ENCODE peak calls at places on chromosomes 11 and 22, in eight cellular contexts. One of them, this sample, is unnamed.

GRCh38 chr22:31075961-31076360 is 5.2 kb upstream of the SMTN start:
- DNase-seq in endodermal cell: no peak
- DNase-seq in psoas muscle: peak
- DNase-seq in mucosa of descending colon: peak
- DNase-seq in sigmoid colon: peak
- DNase-seq in astrocyte of the spinal cord: no peak
- DNase-seq in body of pancreas: peak
- DNase-seq in pancreas: peak
- DNase-seq in this sample: peak

GRCh38 chr11:121508449-121508848 is 55.7 kb upstream of the SORL1-AS1 start:
- DNase-seq in mucosa of descending colon: no peak
- DNase-seq in pancreas: no peak
- DNase-seq in endodermal cell: peak
- DNase-seq in psoas muscle: no peak
- DNase-seq in body of pancreas: no peak
- DNase-seq in astrocyte of the spinal cord: no peak
- DNase-seq in sigmoid colon: no peak
- DNase-seq in this sample: no peak

GRCh38 chr11:24588075-24588474 is 91.2 kb downstream of the LUZP2 start:
- DNase-seq in psoas muscle: no peak
- DNase-seq in mucosa of descending colon: no peak
- DNase-seq in sigmoid colon: no peak
- DNase-seq in pancreas: no peak
- DNase-seq in astrocyte of the spinal cord: peak
- DNase-seq in body of pancreas: no peak
- DNase-seq in endodermal cell: no peak
- DNase-seq in this sample: peak

GRCh38 chr11:63032451-63032850 is 16.8 kb upstream of the SLC22A8 start:
- DNase-seq in astrocyte of the spinal cord: no peak
- DNase-seq in body of pancreas: no peak
- DNase-seq in pancreas: no peak
- DNase-seq in mucosa of descending colon: no peak
- DNase-seq in sigmoid colon: no peak
- DNase-seq in endodermal cell: no peak
- DNase-seq in psoas muscle: no peak
- DNase-seq in this sample: no peak

GRCh38 chr22:31891366-31892079 is 52.8 kb upstream of the YWHAH start:
- DNase-seq in body of pancreas: no peak
- DNase-seq in pancreas: no peak
- DNase-seq in psoas muscle: no peak
- DNase-seq in sigmoid colon: no peak
- DNase-seq in mucosa of descending colon: no peak
- DNase-seq in endodermal cell: no peak
- DNase-seq in astrocyte of the spinal cord: peak
- DNase-seq in this sample: no peak

GRCh38 chr11:69637956-69638871 is 2.7 kb upstream of the CCND1 start:
- DNase-seq in body of pancreas: peak
- DNase-seq in pancreas: peak
- DNase-seq in psoas muscle: peak
- DNase-seq in astrocyte of the spinal cord: peak
- DNase-seq in endodermal cell: peak
- DNase-seq in sigmoid colon: peak
- DNase-seq in mucosa of descending colon: peak
- DNase-seq in this sample: peak

GRCh38 chr11:126145954-126146353 is 65.5 kb downstream of the RPUSD4 start:
- DNase-seq in psoas muscle: no peak
- DNase-seq in sigmoid colon: peak
- DNase-seq in astrocyte of the spinal cord: no peak
- DNase-seq in mucosa of descending colon: no peak
- DNase-seq in body of pancreas: no peak
- DNase-seq in pancreas: no peak
- DNase-seq in endodermal cell: no peak
- DNase-seq in this sample: no peak

GRCh38 chr11:120061761-120062560 is 76.0 kb downstream of the TRIM29 start:
- DNase-seq in astrocyte of the spinal cord: no peak
- DNase-seq in endodermal cell: peak
- DNase-seq in sigmoid colon: no peak
- DNase-seq in body of pancreas: no peak
- DNase-seq in psoas muscle: no peak
- DNase-seq in pancreas: no peak
- DNase-seq in mucosa of descending colon: no peak
- DNase-seq in this sample: peak

GRCh38 chr11:12543596-12544415 is 130.4 kb upstream of the TEAD1 start:
- DNase-seq in pancreas: no peak
- DNase-seq in sigmoid colon: no peak
- DNase-seq in mucosa of descending colon: no peak
- DNase-seq in endodermal cell: no peak
- DNase-seq in psoas muscle: no peak
- DNase-seq in body of pancreas: no peak
- DNase-seq in astrocyte of the spinal cord: no peak
- DNase-seq in this sample: no peak

GRCh38 chr11:61744609-61745156 is 7.8 kb upstream of the MYRF start:
- DNase-seq in body of pancreas: no peak
- DNase-seq in psoas muscle: no peak
- DNase-seq in pancreas: no peak
- DNase-seq in mucosa of descending colon: no peak
- DNase-seq in astrocyte of the spinal cord: no peak
- DNase-seq in sigmoid colon: no peak
- DNase-seq in endodermal cell: no peak
- DNase-seq in this sample: no peak

GRCh38 chr22:48405741-48406140 is 1421.9 kb downstream of the BRD1 start:
- DNase-seq in mucosa of descending colon: peak
- DNase-seq in sigmoid colon: no peak
- DNase-seq in pancreas: peak
- DNase-seq in body of pancreas: peak
- DNase-seq in psoas muscle: no peak
- DNase-seq in astrocyte of the spinal cord: no peak
- DNase-seq in endodermal cell: no peak
- DNase-seq in this sample: no peak

GRCh38 chr22:23156286-23156685 is 11.0 kb downstream of the RAB36 start:
- DNase-seq in mucosa of descending colon: no peak
- DNase-seq in astrocyte of the spinal cord: no peak
- DNase-seq in body of pancreas: no peak
- DNase-seq in psoas muscle: no peak
- DNase-seq in pancreas: no peak
- DNase-seq in sigmoid colon: no peak
- DNase-seq in endodermal cell: peak
- DNase-seq in this sample: no peak

GRCh38 chr11:103673773-103674172 is 362.7 kb upstream of the DDI1 start:
- DNase-seq in sigmoid colon: no peak
- DNase-seq in astrocyte of the spinal cord: peak
- DNase-seq in body of pancreas: no peak
- DNase-seq in psoas muscle: no peak
- DNase-seq in endodermal cell: no peak
- DNase-seq in pancreas: no peak
- DNase-seq in mucosa of descending colon: no peak
- DNase-seq in this sample: peak

GRCh38 chr22:47570300-47570685 is 807.8 kb downstream of the TBC1D22A start:
- DNase-seq in mucosa of descending colon: no peak
- DNase-seq in psoas muscle: no peak
- DNase-seq in sigmoid colon: no peak
- DNase-seq in body of pancreas: no peak
- DNase-seq in endodermal cell: no peak
- DNase-seq in astrocyte of the spinal cord: no peak
- DNase-seq in pancreas: no peak
- DNase-seq in this sample: no peak

GRCh38 chr11:108870373-108871020 is 205.6 kb downstream of the DDX10 start:
- DNase-seq in pancreas: no peak
- DNase-seq in astrocyte of the spinal cord: peak
- DNase-seq in mucosa of descending colon: no peak
- DNase-seq in psoas muscle: no peak
- DNase-seq in endodermal cell: no peak
- DNase-seq in sigmoid colon: no peak
- DNase-seq in body of pancreas: no peak
- DNase-seq in this sample: peak

GRCh38 chr11:132941024-132941646 is 591.2 kb downstream of the OPCML start:
- DNase-seq in astrocyte of the spinal cord: peak
- DNase-seq in pancreas: no peak
- DNase-seq in endodermal cell: no peak
- DNase-seq in psoas muscle: no peak
- DNase-seq in sigmoid colon: no peak
- DNase-seq in body of pancreas: no peak
- DNase-seq in mucosa of descending colon: peak
- DNase-seq in this sample: peak

GRCh38 chr22:42950281-42950680 is 64.7 kb downstream of the PACSIN2 start:
- DNase-seq in sigmoid colon: no peak
- DNase-seq in endodermal cell: no peak
- DNase-seq in mucosa of descending colon: no peak
- DNase-seq in body of pancreas: no peak
- DNase-seq in psoas muscle: no peak
- DNase-seq in astrocyte of the spinal cord: no peak
- DNase-seq in pancreas: no peak
- DNase-seq in this sample: no peak

GRCh38 chr11:18720086-18720810 is 5.7 kb downstream of the IGSF22 start:
- DNase-seq in sigmoid colon: no peak
- DNase-seq in psoas muscle: peak
- DNase-seq in pancreas: peak
- DNase-seq in body of pancreas: no peak
- DNase-seq in mucosa of descending colon: no peak
- DNase-seq in astrocyte of the spinal cord: peak
- DNase-seq in endodermal cell: no peak
- DNase-seq in this sample: no peak

GRCh38 chr11:23226331-23226909 is 366.1 kb upstream of the CCDC179 start:
- DNase-seq in endodermal cell: no peak
- DNase-seq in pancreas: no peak
- DNase-seq in astrocyte of the spinal cord: peak
- DNase-seq in psoas muscle: no peak
- DNase-seq in sigmoid colon: no peak
- DNase-seq in body of pancreas: no peak
- DNase-seq in mucosa of descending colon: no peak
- DNase-seq in this sample: peak

GRCh38 chr11:28009383-28009782 is 98.6 kb downstream of the KIF18A start:
- DNase-seq in endodermal cell: no peak
- DNase-seq in pancreas: no peak
- DNase-seq in astrocyte of the spinal cord: peak
- DNase-seq in mucosa of descending colon: no peak
- DNase-seq in psoas muscle: no peak
- DNase-seq in sigmoid colon: no peak
- DNase-seq in body of pancreas: no peak
- DNase-seq in this sample: peak

GRCh38 chr11:77175869-77176539 is 48.0 kb downstream of the MYO7A start:
- DNase-seq in sigmoid colon: peak
- DNase-seq in endodermal cell: peak
- DNase-seq in astrocyte of the spinal cord: no peak
- DNase-seq in pancreas: no peak
- DNase-seq in mucosa of descending colon: no peak
- DNase-seq in body of pancreas: no peak
- DNase-seq in psoas muscle: peak
- DNase-seq in this sample: no peak

GRCh38 chr22:19241593-19241906 is 50.0 kb downstream of the CLTCL1 start:
- DNase-seq in psoas muscle: no peak
- DNase-seq in mucosa of descending colon: no peak
- DNase-seq in pancreas: no peak
- DNase-seq in sigmoid colon: no peak
- DNase-seq in body of pancreas: no peak
- DNase-seq in endodermal cell: no peak
- DNase-seq in astrocyte of the spinal cord: no peak
- DNase-seq in this sample: no peak

GRCh38 chr11:117884994-117885393 is 8.5 kb upstream of the FXYD6 start:
- DNase-seq in psoas muscle: no peak
- DNase-seq in astrocyte of the spinal cord: peak
- DNase-seq in sigmoid colon: peak
- DNase-seq in body of pancreas: no peak
- DNase-seq in mucosa of descending colon: no peak
- DNase-seq in pancreas: no peak
- DNase-seq in endodermal cell: peak
- DNase-seq in this sample: peak

GRCh38 chr11:105132716-105133511 is 6.7 kb downstream of the CARD18 start:
- DNase-seq in endodermal cell: no peak
- DNase-seq in pancreas: no peak
- DNase-seq in sigmoid colon: no peak
- DNase-seq in mucosa of descending colon: no peak
- DNase-seq in psoas muscle: no peak
- DNase-seq in astrocyte of the spinal cord: peak
- DNase-seq in body of pancreas: no peak
- DNase-seq in this sample: peak

GRCh38 chr22:17773606-17774205 is 563 bp downstream of the BID start:
- DNase-seq in astrocyte of the spinal cord: peak
- DNase-seq in pancreas: peak
- DNase-seq in endodermal cell: peak
- DNase-seq in psoas muscle: peak
- DNase-seq in body of pancreas: peak
- DNase-seq in sigmoid colon: peak
- DNase-seq in mucosa of descending colon: peak
- DNase-seq in this sample: peak
- TF ChIP-seq CTCF in astrocyte of the spinal cord: no peak
- TF ChIP-seq CTCF in pancreas: no peak
- TF ChIP-seq CTCF in endodermal cell: no peak
- TF ChIP-seq CTCF in psoas muscle: no peak
- TF ChIP-seq CTCF in body of pancreas: no peak
- TF ChIP-seq CTCF in sigmoid colon: no peak
- TF ChIP-seq CTCF in mucosa of descending colon: no peak
- TF ChIP-seq CTCF in this sample: no peak

DNA sequence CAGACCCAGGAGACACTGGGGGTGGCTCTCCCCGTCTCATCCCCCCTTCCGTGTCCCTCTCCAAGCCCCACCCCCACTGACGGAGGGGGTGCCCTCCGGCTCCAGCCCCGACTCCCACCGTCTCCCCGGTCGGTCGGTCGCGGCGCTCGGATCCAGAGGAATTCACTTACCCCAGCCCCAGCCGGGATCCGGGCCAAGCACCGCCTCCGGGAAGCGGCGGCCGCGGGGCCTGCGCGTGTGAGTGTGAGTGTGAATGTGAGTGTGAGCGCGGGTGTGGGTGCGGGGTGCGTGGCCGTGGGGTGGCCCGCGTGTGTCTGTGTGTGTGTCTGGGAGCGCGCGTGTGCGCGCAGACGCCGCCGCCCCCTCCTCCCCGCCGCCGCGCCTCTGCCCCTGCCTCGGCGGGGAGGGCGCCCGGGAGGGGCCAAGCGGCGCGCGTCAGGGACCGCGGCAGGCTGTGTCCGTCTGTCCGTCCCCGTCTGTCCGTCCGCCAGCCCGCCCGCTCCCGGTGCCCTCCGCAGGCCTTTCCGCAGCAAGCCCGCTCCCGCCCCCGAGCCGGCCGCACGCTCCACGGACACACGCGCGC is at the start of gene ELFN2:
- DNase-seq in astrocyte of the spinal cord: peak
- DNase-seq in endodermal cell: peak
- DNase-seq in sigmoid colon: no peak
- DNase-seq in mucosa of descending colon: no peak
- DNase-seq in pancreas: peak
- DNase-seq in body of pancreas: peak
- DNase-seq in psoas muscle: no peak
- DNase-seq in this sample: no peak
- H3K4me3 ChIP-seq in astrocyte of the spinal cord: peak
- H3K4me3 ChIP-seq in endodermal cell: peak
- H3K4me3 ChIP-seq in sigmoid colon: peak
- H3K4me3 ChIP-seq in mucosa of descending colon: no peak
- H3K4me3 ChIP-seq in pancreas: peak
- H3K4me3 ChIP-seq in body of pancreas: no peak
- H3K4me3 ChIP-seq in psoas muscle: peak
- H3K4me3 ChIP-seq in this sample: peak

GRCh38 chr11:66834539-66834845 is 8.7 kb upstream of the RCE1 start:
- DNase-seq in pancreas: no peak
- DNase-seq in astrocyte of the spinal cord: no peak
- DNase-seq in sigmoid colon: no peak
- DNase-seq in body of pancreas: no peak
- DNase-seq in psoas muscle: no peak
- DNase-seq in mucosa of descending colon: no peak
- DNase-seq in endodermal cell: no peak
- DNase-seq in this sample: no peak
- TF ChIP-seq CTCF in pancreas: no peak
- TF ChIP-seq CTCF in astrocyte of the spinal cord: no peak
- TF ChIP-seq CTCF in sigmoid colon: no peak
- TF ChIP-seq CTCF in body of pancreas: no peak
- TF ChIP-seq CTCF in psoas muscle: no peak
- TF ChIP-seq CTCF in mucosa of descending colon: no peak
- TF ChIP-seq CTCF in endodermal cell: no peak
- TF ChIP-seq CTCF in this sample: no peak

GRCh38 chr11:8809185-8809584 is 101.8 kb upstream of the AKIP1 start:
- DNase-seq in body of pancreas: no peak
- DNase-seq in endodermal cell: no peak
- DNase-seq in astrocyte of the spinal cord: peak
- DNase-seq in mucosa of descending colon: no peak
- DNase-seq in sigmoid colon: no peak
- DNase-seq in psoas muscle: no peak
- DNase-seq in pancreas: no peak
- DNase-seq in this sample: peak
- H3K4me3 ChIP-seq in body of pancreas: peak
- H3K4me3 ChIP-seq in endodermal cell: peak
- H3K4me3 ChIP-seq in astrocyte of the spinal cord: peak
- H3K4me3 ChIP-seq in mucosa of descending colon: no peak
- H3K4me3 ChIP-seq in sigmoid colon: peak
- H3K4me3 ChIP-seq in psoas muscle: peak
- H3K4me3 ChIP-seq in pancreas: peak
- H3K4me3 ChIP-seq in this sample: peak

This sample was measured in choroid plexus epithelial cell.